ENCODE peak calls at places on chromosomes 2 and 18, in seven cellular contexts. X is activated T-helper 1 cell treated with Interleukin-2 at 50 U/mL for 16 hours, T is amniotic epithelial cell, R is C1 segment of cervical spinal cord, F is stomach, D is foreskin fibroblast, P is HT1080. S is an unnamed sample.

GRCh38 chr2:190382851-190383250 is 25.3 kb upstream of the MFSD6 start:
- DNase-seq in D (no peak), X (no peak), T (peak; percentile 61), F (no peak), P (peak; percentile 46), R (no peak), S (peak; percentile 82)

GRCh38 chr2:99821572-99822369 is 320.6 kb downstream of the AFF3 start:
- DNase-seq in X (no peak), T (peak; percentile 54), D (peak; percentile 55), F (no peak), R (no peak), P (peak; percentile 88), S (peak; percentile 87)

GRCh38 chr2:159497256-159497655 is 119.1 kb downstream of the BAZ2B start:
- DNase-seq in X (no peak), D (peak; percentile 88), P (peak; percentile 96), R (no peak), T (peak; percentile 94), F (no peak), S (peak; percentile 93)

GRCh38 chr2:70088508-70089219 is 1.4 kb downstream of the PCBP1 start:
- DNase-seq in T (peak; percentile 41), D (no peak), F (no peak), R (no peak), X (no peak), P (peak; percentile 32), S (peak; percentile 37)

GRCh38 chr18:69291755-69292154 is 108.9 kb upstream of the DOK6 start:
- DNase-seq in R (no peak), D (no peak), P (no peak), X (no peak), F (no peak), T (no peak), S (no peak)

GRCh38 chr2:17830053-17831034 is 14.1 kb downstream of the MSGN1 start:
- DNase-seq in T (peak; percentile 74), X (no peak), D (peak; percentile 44), F (peak; percentile 58), P (peak; percentile 84), R (peak; percentile 53), S (peak; percentile 79)

GRCh38 chr18:55908790-55909408 is 320.9 kb upstream of the TCF4 start:
- DNase-seq in T (no peak), X (no peak), R (no peak), F (no peak), D (no peak), P (no peak), S (no peak)

GRCh38 chr2:46134531-46135229 is 162.5 kb upstream of the EPAS1 start:
- DNase-seq in F (no peak), P (no peak), R (no peak), X (no peak), D (no peak), T (peak; percentile 35), S (peak; percentile 77)

GRCh38 chr2:156189143-156189542 is 143.4 kb downstream of the NR4A2 start:
- DNase-seq in F (peak; percentile 43), T (no peak), X (no peak), P (no peak), D (no peak), R (no peak), S (no peak)